ENCODE peak calls at places on chromosomes 13 and 19, in four cellular contexts. S is stimulated activated CD4-positive, alpha-beta T cell treated with anti-CD3 and anti-CD28 coated beads, Interleukin-4, amount 100 ng/mL, for 1 hour; C is MV-4-11; B is stimulated activated CD8-positive, alpha-beta memory T cell treated with anti-CD3 and anti-CD28 coated beads, Interleukin-4, amount 100 ng/mL, for 48 hours. W is an unnamed sample.

GRCh38 chr13:30928971-30929370 is 3.5 kb upstream of the TEX26 start:
- DNase-seq in S (no peak), C (no peak), B (no peak), W (no peak)

GRCh38 chr13:102693781-102694180 is 1.1 kb downstream of the METTL21C start:
- DNase-seq in S (no peak), C (peak), B (no peak), W (no peak)

GRCh38 chr13:99971576-99972189 is at the start of gene ZIC5:
- DNase-seq in S (no peak), C (no peak), B (no peak), W (no peak)

GRCh38 chr19:13788991-13789390 is 6.3 kb upstream of the ZSWIM4 start:
- DNase-seq in S (no peak), C (peak), B (no peak), W (peak)

GRCh38 chr13:41458187-41458938 is 1.0 kb downstream of the RGCC start:
- DNase-seq in S (peak), C (peak), B (peak), W (peak)

GRCh38 chr19:3146677-3147100 is 10.9 kb downstream of the GNA15 start:
- DNase-seq in S (peak), C (peak), B (peak), W (no peak)

GRCh38 chr13:25738342-25738771 is 313.5 kb downstream of the SHISA2 start:
- DNase-seq in S (no peak), C (peak), B (no peak), W (peak)

GRCh38 chr13:87680298-87680697 is 9.1 kb downstream of the SLITRK5 start:
- DNase-seq in S (no peak), C (peak), B (no peak), W (no peak)

GRCh38 chr13:29619995-29620394 is 24.5 kb upstream of the SLC7A1 start:
- DNase-seq in S (no peak), C (no peak), B (no peak), W (no peak)

GRCh38 chr13:28339419-28339818 is 155.5 kb downstream of the FLT1 start:
- DNase-seq in S (no peak), C (no peak), B (no peak), W (no peak)

GRCh38 chr13:78595819-78596700 is 7.3 kb downstream of the POU4F1 start:
- DNase-seq in S (no peak), C (peak), B (no peak), W (peak)

GRCh38 chr19:17331254-17331558 is 3.4 kb downstream of the ANO8 start:
- DNase-seq in S (no peak), C (no peak), B (no peak), W (no peak)

GRCh38 chr13:61187471-61187870 is 228.2 kb downstream of the PCDH20 start:
- DNase-seq in S (no peak), C (no peak), B (no peak), W (no peak)

GRCh38 chr13:101465877-101466276 is 13.4 kb downstream of the ITGBL1 start:
- DNase-seq in S (no peak), C (no peak), B (no peak), W (no peak)

GRCh38 chr13:59746291-59746962 is 417.3 kb downstream of the DIAPH3 start:
- DNase-seq in S (no peak), C (no peak), B (no peak), W (no peak)

GRCh38 chr19:11355160-11356073 is at the start of gene PLPPR2:
- DNase-seq in S (peak), C (peak), B (peak), W (peak)

GRCh38 chr13:91576590-91576989 is 178.2 kb downstream of the GPC5 start:
- DNase-seq in S (peak), C (peak), B (peak), W (no peak)

GRCh38 chr13:89401209-89401810 is 1730.1 kb downstream of the SLITRK5 start:
- DNase-seq in S (no peak), C (peak), B (no peak), W (peak)

GRCh38 chr19:3148503-3148902 is 12.7 kb downstream of the GNA15 start:
- DNase-seq in S (no peak), C (no peak), B (no peak), W (no peak)

GRCh38 chr19:50377517-50377916 is 1.3 kb downstream of the NR1H2 start:
- DNase-seq in S (no peak), C (no peak), B (no peak), W (no peak)

GRCh38 chr19:58182577-58182988 is 278 bp upstream of the ZNF274 start:
- DNase-seq in S (peak), C (peak), B (no peak), W (peak)

GRCh38 chr13:60509601-60510386 is 112.8 kb downstream of the TDRD3 start:
- DNase-seq in S (no peak), C (no peak), B (no peak), W (no peak)

GRCh38 chr19:15562861-15563260 is 52.2 kb upstream of the CYP4F8 start:
- DNase-seq in S (no peak), C (no peak), B (no peak), W (no peak)

GRCh38 chr13:99280166-99280565 is 22.0 kb upstream of the GPR18 start:
- DNase-seq in S (no peak), C (peak), B (no peak), W (no peak)

GRCh38 chr19:16564842-16565241 is 7.4 kb downstream of the SLC35E1 start:
- DNase-seq in S (no peak), C (no peak), B (no peak), W (no peak)

GRCh38 chr13:43298799-43299198 is 275.4 kb downstream of the DNAJC15 start:
- DNase-seq in S (no peak), C (no peak), B (no peak), W (no peak)

GRCh38 chr19:36030264-36031148 is 2.2 kb downstream of the CLIP3 start:
- DNase-seq in S (no peak), C (no peak), B (no peak), W (peak)

GRCh38 chr13:105914637-105915036 is 620.8 kb downstream of the EFNB2 start:
- DNase-seq in S (no peak), C (peak), B (no peak), W (peak)

GRCh38 chr13:66205807-66206206 is 1024.3 kb downstream of the PCDH9 start:
- DNase-seq in S (no peak), C (no peak), B (no peak), W (no peak)

GRCh38 chr19:22893855-22894270 is 61.8 kb downstream of the ZNF723 start:
- DNase-seq in S (no peak), C (no peak), B (no peak), W (no peak)

GRCh38 chr13:51849145-51850101 is 4.4 kb upstream of the TMEM272 start:
- DNase-seq in S (peak), C (peak), B (peak), W (peak)

GRCh38 chr19:53881482-53882390 is at the start of gene PRKCG:
- DNase-seq in S (peak), C (no peak), B (peak), W (peak)

GRCh38 chr19:10471909-10472308 is 31.2 kb downstream of the KEAP1 start:
- DNase-seq in S (no peak), C (peak), B (no peak), W (peak)

GRCh38 chr13:72163671-72164070 is 296.7 kb upstream of the DACH1 start:
- DNase-seq in S (no peak), C (no peak), B (no peak), W (no peak)

GRCh38 chr19:38252935-38253691 is 3.1 kb downstream of the PPP1R14A start:
- DNase-seq in S (no peak), C (no peak), B (no peak), W (no peak)

GRCh38 chr19:10344780-10345179 is 5.4 kb upstream of the ICAM3 start:
- DNase-seq in S (no peak), C (no peak), B (no peak), W (no peak)

GRCh38 chr19:4061178-4061682 is 5.5 kb downstream of the ZBTB7A start:
- DNase-seq in S (no peak), C (peak), B (peak), W (no peak)

GRCh38 chr19:48796468-48797083 is 14.3 kb downstream of the BCAT2 start:
- DNase-seq in S (no peak), C (no peak), B (no peak), W (no peak)

W was measured in Kasumi-1.